ENCODE peak calls at places on chromosome 9, in five cellular contexts. M, Q, Y, L and Z are unnamed samples.

GRCh38 chr9:16425572-16425971 is 444.9 kb downstream of the BNC2 start:
- DNase-seq in M (no peak), Q (no peak), Y (no peak), L (no peak), Z (no peak)

GRCh38 chr9:15157371-15157770 is 149.6 kb downstream of the TTC39B start:
- DNase-seq in M (no peak), Q (no peak), Y (no peak), L (no peak), Z (no peak)

GRCh38 chr9:6410653-6411052 is 2.3 kb upstream of the UHRF2 start:
- DNase-seq in M (no peak), Q (no peak), Y (no peak), L (no peak), Z (no peak)

GRCh38 chr9:130604295-130604694 is 24.9 kb downstream of the FUBP3 start:
- DNase-seq in M (no peak), Q (no peak), Y (no peak), L (no peak), Z (no peak)

GRCh38 chr9:69204869-69205268 is 30.8 kb downstream of the TJP2 start:
- DNase-seq in M (no peak), Q (no peak), Y (no peak), L (peak), Z (peak)

GRCh38 chr9:119370816-119371215 is 1.6 kb upstream of the BRINP1 start:
- DNase-seq in M (no peak), Q (no peak), Y (peak), L (peak), Z (no peak)

GRCh38 chr9:755454-756381 is 85.8 kb upstream of the DMRT1 start:
- DNase-seq in M (no peak), Q (no peak), Y (no peak), L (no peak), Z (no peak)

GRCh38 chr9:110764006-110764405 is 95.4 kb downstream of the MUSK start:
- DNase-seq in M (no peak), Q (no peak), Y (no peak), L (no peak), Z (no peak)

GRCh38 chr9:69805962-69806633 is 14.5 kb upstream of the CFAP95 start:
- DNase-seq in M (no peak), Q (no peak), Y (no peak), L (no peak), Z (no peak)

GRCh38 chr9:77707696-77708095 is 59.6 kb upstream of the GNA14 start:
- DNase-seq in M (no peak), Q (no peak), Y (peak), L (no peak), Z (peak)